ENCODE peak calls at places on chromosome 22, in six cellular contexts. G, V, W, H, Y and Q are unnamed samples.

GRCh38 chr22:49160261-49161001 is 667.2 kb downstream of the BRD1 start:
- DNase-seq in G (no peak), V (no peak), W (no peak), H (no peak), Y (no peak), Q (no peak)

GRCh38 chr22:33539902-33540751 is 380.1 kb downstream of the LARGE1 start:
- DNase-seq in G (no peak), V (no peak), W (peak), H (peak), Y (peak), Q (no peak)

GRCh38 chr22:38982008-38982927 is at the start of gene APOBEC3B:
- DNase-seq in G (peak), V (peak), W (peak), H (peak), Y (peak), Q (peak)

GRCh38 chr22:28075260-28075981 is 156.4 kb upstream of the PITPNB start:
- DNase-seq in G (peak), V (no peak), W (peak), H (peak), Y (peak), Q (no peak)

GRCh38 chr22:30538280-30538679 is 8.3 kb downstream of the SEC14L6 start:
- DNase-seq in G (peak), V (no peak), W (peak), H (no peak), Y (no peak), Q (no peak)

GRCh38 chr22:34998921-34999320 is 67.0 kb upstream of the ISX start:
- DNase-seq in G (no peak), V (no peak), W (no peak), H (no peak), Y (no peak), Q (no peak)

GRCh38 chr22:38924197-38924952 is 33.0 kb upstream of the APOBEC3A start:
- DNase-seq in G (peak), V (no peak), W (peak), H (peak), Y (peak), Q (no peak)

GRCh38 chr22:44638966-44639739 is 62.9 kb upstream of the PRR5 start:
- DNase-seq in G (no peak), V (no peak), W (no peak), H (no peak), Y (peak), Q (peak)

GRCh38 chr22:50723991-50724390 is 14.0 kb upstream of the ACR start:
- DNase-seq in G (no peak), V (no peak), W (no peak), H (no peak), Y (no peak), Q (no peak)

GRCh38 chr22:43515902-43516301 is 104.1 kb downstream of the MPPED1 start:
- DNase-seq in G (no peak), V (peak), W (no peak), H (no peak), Y (no peak), Q (peak)

GRCh38 chr22:37746366-37747089 is 49.7 kb downstream of the TRIOBP start:
- DNase-seq in G (no peak), V (no peak), W (no peak), H (no peak), Y (no peak), Q (peak)

GRCh38 chr22:40603088-40603605 is 33.4 kb downstream of the MRTFA start:
- DNase-seq in G (peak), V (no peak), W (peak), H (peak), Y (no peak), Q (no peak)

GRCh38 chr22:32473388-32473952 is 1.1 kb upstream of the FBXO7 start:
- DNase-seq in G (peak), V (peak), W (peak), H (peak), Y (no peak), Q (peak)

GRCh38 chr22:28381427-28382167 is 298.0 kb downstream of the TTC28 start:
- DNase-seq in G (peak), V (no peak), W (peak), H (no peak), Y (no peak), Q (no peak)

GRCh38 chr22:44406581-44407403 is 91.2 kb downstream of the RTL6 start:
- DNase-seq in G (no peak), V (peak), W (no peak), H (no peak), Y (no peak), Q (peak)

GRCh38 chr22:41092847-41093371 is 517 bp downstream of the EP300 start:
- DNase-seq in G (no peak), V (peak), W (peak), H (peak), Y (peak), Q (no peak)

GRCh38 chr22:25722223-25723015 is 19.6 kb upstream of the MYO18B start:
- DNase-seq in G (no peak), V (no peak), W (no peak), H (no peak), Y (no peak), Q (no peak)

GRCh38 chr22:25896098-25896497 is 154.1 kb downstream of the MYO18B start:
- DNase-seq in G (no peak), V (peak), W (no peak), H (peak), Y (no peak), Q (peak)

GRCh38 chr22:26713823-26714449 is 56.5 kb downstream of the MIAT start:
- DNase-seq in G (no peak), V (no peak), W (no peak), H (peak), Y (no peak), Q (no peak)

GRCh38 chr22:29146771-29147170 is 58.9 kb upstream of the EMID1 start:
- DNase-seq in G (no peak), V (no peak), W (no peak), H (no peak), Y (no peak), Q (no peak)

GRCh38 chr22:30178180-30179126 is 68.1 kb downstream of the LIF start:
- DNase-seq in G (no peak), V (no peak), W (no peak), H (no peak), Y (no peak), Q (no peak)

GRCh38 chr22:44409691-44410316 is 88.2 kb downstream of the RTL6 start:
- DNase-seq in G (no peak), V (no peak), W (no peak), H (no peak), Y (no peak), Q (peak)

GRCh38 chr22:50699754-50700386 is 27.2 kb downstream of the SHANK3 start:
- DNase-seq in G (no peak), V (peak), W (no peak), H (no peak), Y (no peak), Q (peak)

GRCh38 chr22:49262167-49262566 is 565.5 kb downstream of the BRD1 start:
- DNase-seq in G (no peak), V (no peak), W (no peak), H (no peak), Y (no peak), Q (no peak)

GRCh38 chr22:44357296-44357961 is 44.7 kb upstream of the SHISAL1 start:
- DNase-seq in G (no peak), V (peak), W (no peak), H (no peak), Y (no peak), Q (peak)

GRCh38 chr22:27918351-27919221 is 470 bp downstream of the PITPNB start:
- DNase-seq in G (no peak), V (peak), W (peak), H (peak), Y (peak), Q (peak)

GRCh38 chr22:50184004-50184461 is 1.7 kb upstream of the TRABD start:
- DNase-seq in G (no peak), V (peak), W (peak), H (peak), Y (peak), Q (peak)

GRCh38 chr22:33919591-33920501 is at the start of gene LARGE1:
- DNase-seq in G (no peak), V (peak), W (no peak), H (peak), Y (peak), Q (peak)

GRCh38 chr22:46848227-46848626 is 85.8 kb downstream of the TBC1D22A start:
- DNase-seq in G (no peak), V (no peak), W (peak), H (no peak), Y (no peak), Q (no peak)

GRCh38 chr22:37514526-37515051 is 4.6 kb downstream of the CARD10 start:
- DNase-seq in G (no peak), V (no peak), W (no peak), H (no peak), Y (no peak), Q (peak)

GRCh38 chr22:44723801-44724200 is 21.8 kb downstream of the PRR5 start:
- DNase-seq in G (peak), V (no peak), W (peak), H (peak), Y (no peak), Q (no peak)

GRCh38 chr22:20204821-20205220 is 54.0 kb upstream of the CCDC188 start:
- DNase-seq in G (no peak), V (no peak), W (no peak), H (no peak), Y (no peak), Q (no peak)

GRCh38 chr22:20205464-20205963 is 54.7 kb upstream of the CCDC188 start:
- DNase-seq in G (no peak), V (no peak), W (no peak), H (no peak), Y (no peak), Q (no peak)

GRCh38 chr22:20205964-20206708 is 55.3 kb upstream of the CCDC188 start:
- DNase-seq in G (peak), V (peak), W (peak), H (peak), Y (peak), Q (no peak)

GRCh38 chr22:20207277-20208025 is 56.6 kb upstream of the CCDC188 start:
- DNase-seq in G (no peak), V (no peak), W (no peak), H (no peak), Y (no peak), Q (no peak)

DNA sequence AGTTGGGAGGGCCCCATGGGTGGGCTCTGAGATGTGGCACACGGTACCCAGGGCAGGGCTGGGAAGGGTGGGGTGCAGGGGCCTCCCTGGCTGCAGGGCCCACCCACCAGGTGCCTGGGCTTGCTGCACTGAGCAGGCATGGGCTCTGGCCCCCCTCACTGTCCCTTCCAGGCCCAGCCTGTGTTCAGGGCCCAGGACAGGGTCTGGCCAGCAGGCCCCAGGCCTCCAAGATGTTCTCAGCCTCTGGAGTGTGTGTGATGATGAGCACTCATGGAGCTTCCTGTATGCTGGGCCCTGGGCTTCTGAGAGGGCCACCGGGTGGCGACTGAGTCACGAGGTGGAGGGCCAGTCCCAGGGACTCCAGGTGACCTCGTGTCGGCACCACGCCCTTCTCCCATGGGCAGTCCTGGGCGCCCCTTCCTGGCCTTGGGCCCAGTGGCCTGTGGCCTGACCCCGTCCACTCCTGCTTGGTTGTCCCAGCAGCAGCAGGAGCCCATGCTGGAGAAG is 55.9 kb upstream of the CCDC188 start:
- DNase-seq in G (no peak), V (no peak), W (no peak), H (peak), Y (no peak), Q (no peak)
- H3K4me3 ChIP-seq in G (peak), V (no peak), W (peak), H (peak), Y (peak), Q (peak)

DNA sequence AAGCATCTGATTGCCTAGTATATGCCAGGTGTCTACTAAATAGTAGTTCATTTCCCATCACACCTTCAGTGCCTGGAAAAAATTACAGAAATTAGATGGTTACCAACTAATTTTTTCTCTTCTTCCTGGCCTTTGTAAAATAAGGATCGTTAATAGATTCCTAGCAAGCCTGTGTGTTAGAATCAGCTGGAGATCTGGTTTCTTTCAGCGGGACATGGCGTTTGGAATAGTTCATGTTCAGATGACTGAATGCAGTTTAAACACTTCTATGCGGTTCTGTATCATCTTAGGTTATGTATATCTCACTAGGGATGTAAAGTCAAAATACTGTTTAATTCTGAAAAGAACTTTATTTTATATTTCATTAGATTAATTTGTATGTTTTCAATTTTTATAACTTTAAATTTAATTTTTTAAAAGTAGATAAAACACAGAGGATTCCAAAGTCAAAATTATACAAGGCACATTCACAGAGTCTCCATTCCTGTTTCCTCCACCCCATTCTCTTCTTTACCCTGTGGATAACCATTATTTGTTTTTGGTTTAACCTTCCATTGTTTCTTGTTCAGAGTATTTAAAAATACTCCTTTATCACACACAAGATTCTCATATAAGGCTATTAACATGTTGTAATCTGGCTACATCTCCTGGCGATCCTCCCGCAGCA is 132.8 kb downstream of the ATXN10 start:
- DNase-seq in G (no peak), V (no peak), W (no peak), H (no peak), Y (no peak), Q (no peak)
- H3K4me3 ChIP-seq in G (no peak), V (no peak), W (peak), H (no peak), Y (no peak), Q (no peak)

GRCh38 chr22:16957781-16958180 is 50.2 kb downstream of the GAB4 start:
- DNase-seq in G (no peak), V (no peak), W (no peak), H (no peak), Y (no peak), Q (peak)
- H3K4me3 ChIP-seq in G (no peak), V (no peak), W (no peak), H (no peak), Y (no peak), Q (no peak)

GRCh38 chr22:22398530-22399327 is 109.8 kb downstream of the ZNF280B start:
- DNase-seq in G (no peak), V (no peak), W (no peak), H (no peak), Y (no peak), Q (no peak)

GRCh38 chr22:22396741-22397291 is 111.7 kb downstream of the ZNF280B start:
- DNase-seq in G (no peak), V (no peak), W (no peak), H (no peak), Y (no peak), Q (no peak)

GRCh38 chr22:22395230-22395629 is 113.3 kb downstream of the ZNF280B start:
- DNase-seq in G (no peak), V (no peak), W (no peak), H (no peak), Y (no peak), Q (no peak)

GRCh38 chr22:22397875-22398524 is 110.5 kb downstream of the ZNF280B start:
- DNase-seq in G (no peak), V (no peak), W (no peak), H (no peak), Y (no peak), Q (no peak)

DNA sequence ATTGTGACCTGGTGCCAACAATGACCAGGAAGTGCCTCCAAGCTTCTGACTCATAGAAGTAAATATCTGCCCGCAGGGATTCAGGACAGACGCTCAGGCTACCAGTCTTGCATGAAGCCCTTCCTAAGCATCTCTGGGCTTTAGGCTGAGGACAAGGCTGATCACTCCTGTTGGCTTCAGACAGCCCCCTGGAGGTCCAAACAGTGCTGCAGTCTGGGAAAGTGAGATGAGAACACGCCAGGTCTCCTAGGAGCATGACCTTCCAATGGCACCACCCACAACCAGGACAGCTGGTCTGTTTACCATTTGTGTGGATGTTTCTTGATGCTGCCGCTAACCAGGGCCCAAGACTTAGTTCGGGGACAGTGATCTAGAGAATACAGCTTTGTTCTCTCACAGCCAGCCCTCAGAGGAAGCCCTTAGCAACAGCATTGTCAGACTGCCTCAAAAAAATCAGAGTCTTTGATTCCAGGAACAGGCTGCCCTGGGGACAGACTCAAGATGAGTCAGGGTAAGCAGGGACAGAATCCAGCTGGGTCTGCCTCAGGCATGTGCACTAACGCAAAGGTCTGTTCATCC is 111.2 kb downstream of the ZNF280B start:
- DNase-seq in G (no peak), V (peak), W (peak), H (peak), Y (peak), Q (no peak)
- H3K4me3 ChIP-seq in G (no peak), V (no peak), W (no peak), H (no peak), Y (no peak), Q (no peak)